ENCODE peak calls at places on chromosomes 5 and 9, in eight cellular contexts. One of them, this sample, is unnamed.

GRCh38 chr5:155459889-155460500 is 446.4 kb downstream of the KIF4B start:
- DNase-seq in PC-9: no peak
- DNase-seq in neural progenitor cell: no peak
- DNase-seq in IMR-90: no peak
- DNase-seq in pancreas: no peak
- DNase-seq in iPS DF 6.9: no peak
- DNase-seq in kidney epithelial cell: no peak
- DNase-seq in H7: no peak
- DNase-seq in this sample: no peak

GRCh38 chr9:111180801-111181200 is 142.5 kb upstream of the LPAR1 start:
- DNase-seq in PC-9: no peak
- DNase-seq in neural progenitor cell: no peak
- DNase-seq in IMR-90: no peak
- DNase-seq in pancreas: no peak
- DNase-seq in iPS DF 6.9: no peak
- DNase-seq in kidney epithelial cell: no peak
- DNase-seq in H7: no peak
- DNase-seq in this sample: no peak

GRCh38 chr5:42691413-42691861 is 65.2 kb upstream of the CCDC152 start:
- DNase-seq in PC-9: peak; percentile 25
- DNase-seq in neural progenitor cell: no peak
- DNase-seq in IMR-90: peak; percentile 11
- DNase-seq in pancreas: no peak
- DNase-seq in iPS DF 6.9: no peak
- DNase-seq in kidney epithelial cell: no peak
- DNase-seq in H7: no peak
- DNase-seq in this sample: no peak

GRCh38 chr5:168268949-168269943 is 22.2 kb upstream of the WWC1 start:
- DNase-seq in PC-9: peak; percentile 87
- DNase-seq in neural progenitor cell: peak; percentile 96
- DNase-seq in IMR-90: peak; percentile 82
- DNase-seq in pancreas: peak; percentile 83
- DNase-seq in iPS DF 6.9: peak; percentile 84
- DNase-seq in kidney epithelial cell: peak; percentile 88
- DNase-seq in H7: peak; percentile 92
- DNase-seq in this sample: peak; percentile 86

GRCh38 chr5:163105456-163105855 is 331.9 kb upstream of the CCNG1 start:
- DNase-seq in PC-9: no peak
- DNase-seq in neural progenitor cell: no peak
- DNase-seq in IMR-90: no peak
- DNase-seq in pancreas: no peak
- DNase-seq in iPS DF 6.9: no peak
- DNase-seq in kidney epithelial cell: peak; percentile 18
- DNase-seq in H7: no peak
- DNase-seq in this sample: peak; percentile 53

GRCh38 chr5:32076699-32077695 is 97.1 kb downstream of the GOLPH3 start:
- DNase-seq in PC-9: peak; percentile 47
- DNase-seq in neural progenitor cell: peak; percentile 62
- DNase-seq in IMR-90: peak; percentile 59
- DNase-seq in pancreas: no peak
- DNase-seq in iPS DF 6.9: no peak
- DNase-seq in kidney epithelial cell: no peak
- DNase-seq in H7: peak; percentile 56
- DNase-seq in this sample: peak; percentile 61

GRCh38 chr5:1144089-1144488 is 32.2 kb upstream of the SLC12A7 start:
- DNase-seq in PC-9: no peak
- DNase-seq in neural progenitor cell: no peak
- DNase-seq in IMR-90: no peak
- DNase-seq in pancreas: no peak
- DNase-seq in iPS DF 6.9: no peak
- DNase-seq in kidney epithelial cell: no peak
- DNase-seq in H7: no peak
- DNase-seq in this sample: no peak

GRCh38 chr9:95014917-95015316 is 288.4 kb downstream of the AOPEP start:
- DNase-seq in PC-9: no peak
- DNase-seq in neural progenitor cell: no peak
- DNase-seq in IMR-90: no peak
- DNase-seq in pancreas: no peak
- DNase-seq in iPS DF 6.9: no peak
- DNase-seq in kidney epithelial cell: no peak
- DNase-seq in H7: no peak
- DNase-seq in this sample: no peak

GRCh38 chr5:13957032-13957645 is 12.7 kb upstream of the DNAH5 start:
- DNase-seq in PC-9: no peak
- DNase-seq in neural progenitor cell: peak; percentile 79
- DNase-seq in IMR-90: peak; percentile 78
- DNase-seq in pancreas: peak; percentile 11
- DNase-seq in iPS DF 6.9: peak; percentile 27
- DNase-seq in kidney epithelial cell: peak; percentile 10
- DNase-seq in H7: peak; percentile 51
- DNase-seq in this sample: peak; percentile 42

GRCh38 chr5:53321721-53322120 is 158.7 kb upstream of the FST start:
- DNase-seq in PC-9: no peak
- DNase-seq in neural progenitor cell: no peak
- DNase-seq in IMR-90: no peak
- DNase-seq in pancreas: no peak
- DNase-seq in iPS DF 6.9: no peak
- DNase-seq in kidney epithelial cell: no peak
- DNase-seq in H7: no peak
- DNase-seq in this sample: no peak

GRCh38 chr9:113828211-113828610 is 47.9 kb upstream of the ZNF618 start:
- DNase-seq in PC-9: no peak
- DNase-seq in neural progenitor cell: no peak
- DNase-seq in IMR-90: peak; percentile 8
- DNase-seq in pancreas: no peak
- DNase-seq in iPS DF 6.9: no peak
- DNase-seq in kidney epithelial cell: no peak
- DNase-seq in H7: no peak
- DNase-seq in this sample: no peak

GRCh38 chr5:67807116-67807888 is 408.3 kb upstream of the PIK3R1 start:
- DNase-seq in PC-9: no peak
- DNase-seq in neural progenitor cell: no peak
- DNase-seq in IMR-90: no peak
- DNase-seq in pancreas: no peak
- DNase-seq in iPS DF 6.9: no peak
- DNase-seq in kidney epithelial cell: no peak
- DNase-seq in H7: no peak
- DNase-seq in this sample: no peak

GRCh38 chr5:179346875-179347274 is 1.6 kb upstream of the ADAMTS2 start:
- DNase-seq in PC-9: no peak
- DNase-seq in neural progenitor cell: no peak
- DNase-seq in IMR-90: no peak
- DNase-seq in pancreas: no peak
- DNase-seq in iPS DF 6.9: no peak
- DNase-seq in kidney epithelial cell: no peak
- DNase-seq in H7: no peak
- DNase-seq in this sample: no peak

GRCh38 chr5:179346401-179346800 is 1.1 kb upstream of the ADAMTS2 start:
- DNase-seq in PC-9: no peak
- DNase-seq in neural progenitor cell: no peak
- DNase-seq in IMR-90: no peak
- DNase-seq in pancreas: no peak
- DNase-seq in iPS DF 6.9: no peak
- DNase-seq in kidney epithelial cell: no peak
- DNase-seq in H7: no peak
- DNase-seq in this sample: peak; percentile 59

GRCh38 chr5:179348833-179349232 is 3.6 kb upstream of the ADAMTS2 start:
- DNase-seq in PC-9: no peak
- DNase-seq in neural progenitor cell: no peak
- DNase-seq in IMR-90: no peak
- DNase-seq in pancreas: no peak
- DNase-seq in iPS DF 6.9: no peak
- DNase-seq in kidney epithelial cell: no peak
- DNase-seq in H7: no peak
- DNase-seq in this sample: no peak

GRCh38 chr5:179348011-179348530 is 2.8 kb upstream of the ADAMTS2 start:
- DNase-seq in PC-9: no peak
- DNase-seq in neural progenitor cell: no peak
- DNase-seq in IMR-90: no peak
- DNase-seq in pancreas: no peak
- DNase-seq in iPS DF 6.9: no peak
- DNase-seq in kidney epithelial cell: no peak
- DNase-seq in H7: no peak
- DNase-seq in this sample: no peak

DNA sequence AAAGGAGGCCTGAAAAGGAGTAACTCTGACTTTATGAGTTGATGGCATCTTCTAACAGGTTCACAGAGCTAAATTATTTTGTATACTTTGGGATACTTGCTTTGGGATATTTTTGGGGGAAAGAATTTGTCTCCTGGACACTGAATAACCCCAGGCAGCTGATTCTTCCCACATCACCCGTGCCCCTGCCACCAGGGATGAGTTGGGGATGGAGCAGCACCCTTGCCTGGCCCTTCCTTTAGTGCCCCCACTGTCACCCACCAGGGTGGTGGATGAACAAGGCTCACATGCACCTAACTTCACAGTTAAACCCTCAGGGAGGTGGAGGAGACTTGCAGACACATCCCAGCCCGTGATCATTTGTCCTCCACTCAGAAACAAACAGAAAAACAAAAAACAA is 2.3 kb upstream of the ADAMTS2 start:
- DNase-seq in PC-9: no peak
- DNase-seq in neural progenitor cell: no peak
- DNase-seq in IMR-90: no peak
- DNase-seq in pancreas: no peak
- DNase-seq in iPS DF 6.9: no peak
- DNase-seq in kidney epithelial cell: no peak
- DNase-seq in H7: no peak
- DNase-seq in this sample: no peak
- H3K27me3 ChIP-seq in PC-9: peaks cover 74% of the 10 kb centered on the region
- H3K27me3 ChIP-seq in neural progenitor cell: peaks cover 79% of the 10 kb centered on the region
- H3K27me3 ChIP-seq in IMR-90: no peaks in the 10 kb centered on the region
- H3K27me3 ChIP-seq in pancreas: no peaks in the 10 kb centered on the region
- H3K27me3 ChIP-seq in iPS DF 6.9: peaks cover 21% of the 10 kb centered on the region
- H3K27me3 ChIP-seq in kidney epithelial cell: peaks cover 36% of the 10 kb centered on the region
- H3K27me3 ChIP-seq in H7: peaks cover 41% of the 10 kb centered on the region
- H3K27me3 ChIP-seq in this sample: no peaks in the 10 kb centered on the region

GRCh38 chr5:177526791-177527190 is 10.0 kb upstream of the DDX41 start:
- DNase-seq in PC-9: no peak
- DNase-seq in neural progenitor cell: no peak
- DNase-seq in IMR-90: no peak
- DNase-seq in pancreas: no peak
- DNase-seq in iPS DF 6.9: no peak
- DNase-seq in kidney epithelial cell: no peak
- DNase-seq in H7: no peak
- DNase-seq in this sample: no peak

GRCh38 chr5:177524941-177525655 is 8.3 kb upstream of the DDX41 start:
- DNase-seq in PC-9: no peak
- DNase-seq in neural progenitor cell: no peak
- DNase-seq in IMR-90: no peak
- DNase-seq in pancreas: no peak
- DNase-seq in iPS DF 6.9: no peak
- DNase-seq in kidney epithelial cell: no peak
- DNase-seq in H7: no peak
- DNase-seq in this sample: no peak

GRCh38 chr5:177527595-177527994 is 10.8 kb upstream of the DDX41 start:
- DNase-seq in PC-9: no peak
- DNase-seq in neural progenitor cell: no peak
- DNase-seq in IMR-90: no peak
- DNase-seq in pancreas: no peak
- DNase-seq in iPS DF 6.9: no peak
- DNase-seq in kidney epithelial cell: no peak
- DNase-seq in H7: no peak
- DNase-seq in this sample: no peak

GRCh38 chr5:177524539-177524900 is 7.8 kb upstream of the DDX41 start:
- DNase-seq in PC-9: no peak
- DNase-seq in neural progenitor cell: no peak
- DNase-seq in IMR-90: no peak
- DNase-seq in pancreas: no peak
- DNase-seq in iPS DF 6.9: no peak
- DNase-seq in kidney epithelial cell: no peak
- DNase-seq in H7: no peak
- DNase-seq in this sample: no peak

GRCh38 chr5:177526191-177526590 is 9.4 kb upstream of the DDX41 start:
- DNase-seq in PC-9: no peak
- DNase-seq in neural progenitor cell: no peak
- DNase-seq in IMR-90: no peak
- DNase-seq in pancreas: no peak
- DNase-seq in iPS DF 6.9: no peak
- DNase-seq in kidney epithelial cell: no peak
- DNase-seq in H7: no peak
- DNase-seq in this sample: no peak
- H3K27me3 ChIP-seq in PC-9: no peaks in the 10 kb centered on the region
- H3K27me3 ChIP-seq in neural progenitor cell: no peaks in the 10 kb centered on the region
- H3K27me3 ChIP-seq in IMR-90: no peaks in the 10 kb centered on the region
- H3K27me3 ChIP-seq in pancreas: no peaks in the 10 kb centered on the region
- H3K27me3 ChIP-seq in iPS DF 6.9: no peaks in the 10 kb centered on the region
- H3K27me3 ChIP-seq in kidney epithelial cell: no peaks in the 10 kb centered on the region
- H3K27me3 ChIP-seq in H7: no peaks in the 10 kb centered on the region
- H3K27me3 ChIP-seq in this sample: no peaks in the 10 kb centered on the region

GRCh38 chr5:133322743-133323142 is 270.9 kb downstream of the HSPA4 start:
- DNase-seq in PC-9: no peak
- DNase-seq in neural progenitor cell: no peak
- DNase-seq in IMR-90: peak; percentile 9
- DNase-seq in pancreas: no peak
- DNase-seq in iPS DF 6.9: no peak
- DNase-seq in kidney epithelial cell: no peak
- DNase-seq in H7: no peak
- DNase-seq in this sample: no peak
- H3K27me3 ChIP-seq in PC-9: no peaks in the 10 kb centered on the region
- H3K27me3 ChIP-seq in neural progenitor cell: no peaks in the 10 kb centered on the region
- H3K27me3 ChIP-seq in IMR-90: peaks cover 27% of the 10 kb centered on the region
- H3K27me3 ChIP-seq in pancreas: no peaks in the 10 kb centered on the region
- H3K27me3 ChIP-seq in iPS DF 6.9: no peaks in the 10 kb centered on the region
- H3K27me3 ChIP-seq in kidney epithelial cell: peaks cover 12% of the 10 kb centered on the region
- H3K27me3 ChIP-seq in H7: peaks cover 12% of the 10 kb centered on the region
- H3K27me3 ChIP-seq in this sample: no peaks in the 10 kb centered on the region

GRCh38 chr9:133777111-133777791 is 39.1 kb upstream of the SARDH start:
- DNase-seq in PC-9: no peak
- DNase-seq in neural progenitor cell: no peak
- DNase-seq in IMR-90: no peak
- DNase-seq in pancreas: no peak
- DNase-seq in iPS DF 6.9: no peak
- DNase-seq in kidney epithelial cell: no peak
- DNase-seq in H7: no peak
- DNase-seq in this sample: no peak

GRCh38 chr9:133779081-133779480 is 40.9 kb upstream of the SARDH start:
- DNase-seq in PC-9: no peak
- DNase-seq in neural progenitor cell: no peak
- DNase-seq in IMR-90: no peak
- DNase-seq in pancreas: no peak
- DNase-seq in iPS DF 6.9: no peak
- DNase-seq in kidney epithelial cell: no peak
- DNase-seq in H7: no peak
- DNase-seq in this sample: no peak

GRCh38 chr9:133778336-133778995 is 40.3 kb upstream of the SARDH start:
- DNase-seq in PC-9: no peak
- DNase-seq in neural progenitor cell: no peak
- DNase-seq in IMR-90: no peak
- DNase-seq in pancreas: no peak
- DNase-seq in iPS DF 6.9: no peak
- DNase-seq in kidney epithelial cell: no peak
- DNase-seq in H7: no peak
- DNase-seq in this sample: no peak

GRCh38 chr9:133775951-133776905 is 38.1 kb upstream of the SARDH start:
- DNase-seq in PC-9: no peak
- DNase-seq in neural progenitor cell: no peak
- DNase-seq in IMR-90: no peak
- DNase-seq in pancreas: no peak
- DNase-seq in iPS DF 6.9: no peak
- DNase-seq in kidney epithelial cell: no peak
- DNase-seq in H7: no peak
- DNase-seq in this sample: no peak

GRCh38 chr9:133777871-133778270 is 39.7 kb upstream of the SARDH start:
- DNase-seq in PC-9: no peak
- DNase-seq in neural progenitor cell: no peak
- DNase-seq in IMR-90: no peak
- DNase-seq in pancreas: no peak
- DNase-seq in iPS DF 6.9: no peak
- DNase-seq in kidney epithelial cell: no peak
- DNase-seq in H7: no peak
- DNase-seq in this sample: no peak
- H3K27me3 ChIP-seq in PC-9: no peaks in the 10 kb centered on the region
- H3K27me3 ChIP-seq in neural progenitor cell: no peaks in the 10 kb centered on the region
- H3K27me3 ChIP-seq in IMR-90: no peaks in the 10 kb centered on the region
- H3K27me3 ChIP-seq in pancreas: no peaks in the 10 kb centered on the region
- H3K27me3 ChIP-seq in iPS DF 6.9: no peaks in the 10 kb centered on the region
- H3K27me3 ChIP-seq in kidney epithelial cell: no peaks in the 10 kb centered on the region
- H3K27me3 ChIP-seq in H7: no peaks in the 10 kb centered on the region
- H3K27me3 ChIP-seq in this sample: no peaks in the 10 kb centered on the region